ENCODE peak calls at places on chromosomes 12 and 14, in four cellular contexts. Z is right lobe of liver, V is ovary, W is gastrocnemius medialis. E is an unnamed sample. For H3K36me3, the result is how much of the 10 kb centered on the place peaks cover.

GRCh38 chr12:43288666-43289065 is 263.3 kb downstream of the ADAMTS20 start:
- DNase-seq in W (no peak), Z (no peak), V (no peak), E (no peak)

GRCh38 chr12:33825442-33825841 is 196.9 kb upstream of the ALG10 start:
- DNase-seq in V (no peak), Z (no peak), W (no peak), E (no peak)

GRCh38 chr12:118103231-118103600 is 595 bp downstream of the VSIG10 start:
- DNase-seq in W (no peak), V (peak), Z (peak), E (no peak)

GRCh38 chr14:56720703-56721426 is 89.4 kb downstream of the OTX2 start:
- DNase-seq in W (no peak), Z (no peak), V (no peak), E (no peak)

GRCh38 chr12:52585001-52585400 is 11.4 kb upstream of the KRT74 start:
- DNase-seq in W (no peak), V (no peak), Z (no peak), E (no peak)

GRCh38 chr12:64222011-64222765 is at the start of gene KICS2:
- DNase-seq in V (peak), Z (peak), W (peak), E (peak)

GRCh38 chr14:94161979-94162378 is 12.1 kb upstream of the PPP4R4 start:
- DNase-seq in V (no peak), Z (no peak), W (no peak), E (no peak)

GRCh38 chr14:71648725-71649124 is 283.5 kb upstream of the RGS6 start:
- DNase-seq in V (no peak), W (no peak), Z (no peak), E (no peak)

GRCh38 chr14:104749958-104750529 is 2.9 kb upstream of the SIVA1 start:
- DNase-seq in Z (no peak), W (no peak), V (no peak), E (no peak)

GRCh38 chr12:86663691-86664090 is 407.5 kb upstream of the MGAT4C start:
- DNase-seq in V (no peak), W (no peak), Z (no peak), E (no peak)

GRCh38 chr14:54109521-54110120 is 153.0 kb upstream of the BMP4 start:
- DNase-seq in Z (no peak), W (no peak), V (no peak), E (no peak)

GRCh38 chr12:16347391-16348298 is at the start of gene MGST1:
- DNase-seq in Z (peak), W (peak), V (no peak), E (peak)

GRCh38 chr14:81296263-81296923 is 75.6 kb upstream of the GTF2A1 start:
- DNase-seq in W (no peak), V (no peak), Z (no peak), E (no peak)

GRCh38 chr12:8081921-8082577 is at the start of gene NECAP1:
- DNase-seq in Z (peak), V (peak), W (peak), E (peak)

GRCh38 chr14:57150449-57150848 is 118.3 kb downstream of the EXOC5 start:
- DNase-seq in W (no peak), Z (no peak), V (no peak), E (no peak)

GRCh38 chr14:81453166-81453766 is 53.1 kb upstream of the STON2 start:
- DNase-seq in Z (peak), W (peak), V (peak), E (no peak)

GRCh38 chr14:49052516-49052915 is 533.7 kb downstream of the RPS29 start:
- DNase-seq in V (no peak), Z (no peak), W (no peak), E (no peak)

GRCh38 chr14:32675433-32675832 is 263.2 kb upstream of the NPAS3 start:
- DNase-seq in Z (no peak), V (no peak), W (no peak), E (no peak)

GRCh38 chr14:65290830-65291229 is 121.7 kb upstream of the FUT8 start:
- DNase-seq in V (no peak), W (no peak), Z (no peak), E (no peak)

GRCh38 chr12:98418357-98419075 is 96.9 kb upstream of the TMPO start:
- DNase-seq in W (peak), Z (peak), V (peak), E (peak)

GRCh38 chr14:61495809-61496208 is 174.4 kb downstream of the PRKCH start:
- DNase-seq in W (no peak), V (no peak), Z (no peak), E (no peak)

GRCh38 chr12:52949413-52950331 is 754 bp downstream of the KRT18 start:
- DNase-seq in V (no peak), W (no peak), Z (peak), E (peak)

GRCh38 chr12:78698747-78699146 is 165.8 kb upstream of the SYT1 start:
- DNase-seq in W (no peak), V (no peak), Z (no peak), E (no peak)

GRCh38 chr12:8553088-8553627 is 12.5 kb upstream of the CLEC4E start:
- DNase-seq in W (no peak), Z (no peak), V (no peak), E (no peak)

GRCh38 chr12:93804392-93805179 is 127.4 kb downstream of the CRADD start:
- DNase-seq in W (no peak), V (no peak), Z (no peak), E (no peak)

GRCh38 chr12:59040043-59040442 is 119.7 kb upstream of the LRIG3 start:
- DNase-seq in Z (no peak), V (no peak), W (no peak), E (no peak)

GRCh38 chr12:10341892-10342509 is 34.3 kb downstream of the KLRD1 start:
- DNase-seq in W (no peak), Z (no peak), V (no peak), E (no peak)

GRCh38 chr14:33408291-33408690 is 469.6 kb downstream of the NPAS3 start:
- DNase-seq in Z (no peak), V (no peak), W (no peak), E (no peak)

GRCh38 chr12:91577586-91578539 is 395.2 kb upstream of the DCN start:
- DNase-seq in Z (no peak), V (no peak), W (no peak), E (no peak)

GRCh38 chr14:55129086-55129427 is at the start of gene LGALS3:
- DNase-seq in Z (peak), V (peak), W (peak), E (peak)

GRCh38 chr12:12376636-12377448 is 20.0 kb downstream of the BORCS5 start:
- DNase-seq in Z (no peak), V (no peak), W (no peak), E (no peak)

GRCh38 chr12:10365716-10366433 is 24.0 kb downstream of the KLRK1 start:
- DNase-seq in Z (no peak), V (no peak), W (no peak), E (no peak)

GRCh38 chr12:124096869-124097434 is 123.9 kb downstream of the ZNF664 start:
- DNase-seq in V (no peak), Z (no peak), W (no peak), E (no peak)
- H3K27ac ChIP-seq in V (no peak), Z (no peak), W (no peak), E (no peak)

GRCh38 chr12:50533971-50534370 is 29.2 kb downstream of the DIP2B start:
- DNase-seq in V (no peak), Z (no peak), W (no peak), E (no peak)

GRCh38 chr12:50536831-50537537 is 32.2 kb downstream of the DIP2B start:
- DNase-seq in Z (no peak), V (no peak), W (no peak), E (no peak)

GRCh38 chr12:50530532-50530931 is 25.7 kb downstream of the DIP2B start:
- DNase-seq in W (no peak), V (no peak), Z (no peak), E (no peak)

GRCh38 chr12:50529345-50529744 is 24.6 kb downstream of the DIP2B start:
- DNase-seq in W (no peak), Z (no peak), V (no peak), E (no peak)

GRCh38 chr12:50533203-50533584 is 28.4 kb downstream of the DIP2B start:
- DNase-seq in W (no peak), V (no peak), Z (no peak), E (no peak)
- H3K4me3 ChIP-seq in W (no peak), V (no peak), Z (no peak), E (no peak)

DNA sequence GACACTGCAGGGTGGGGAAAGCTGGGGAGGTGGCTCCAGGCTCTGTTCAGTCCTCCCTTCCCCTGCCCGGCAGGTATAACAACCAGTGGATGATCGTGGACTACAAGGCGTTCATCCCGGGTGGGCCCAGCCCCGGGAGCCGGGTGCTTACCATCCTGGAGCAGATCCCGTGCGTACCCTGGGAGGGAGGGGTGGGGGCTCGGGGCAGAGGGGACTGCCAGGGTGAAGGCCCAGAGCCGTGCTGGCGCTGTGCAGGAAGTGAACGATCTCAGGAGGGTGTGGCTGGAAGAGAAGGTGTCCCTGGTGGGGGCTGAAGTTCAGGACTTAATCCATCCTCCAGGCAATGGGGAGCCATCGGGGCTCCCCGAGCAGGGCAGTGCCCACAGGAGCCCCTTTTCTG is 18.9 kb downstream of the SDS start:
- DNase-seq in Z (no peak), V (no peak), W (no peak), E (no peak)
- H3K36me3 ChIP-seq in Z (under half), V (under half), W (under half), E (under half)

DNA sequence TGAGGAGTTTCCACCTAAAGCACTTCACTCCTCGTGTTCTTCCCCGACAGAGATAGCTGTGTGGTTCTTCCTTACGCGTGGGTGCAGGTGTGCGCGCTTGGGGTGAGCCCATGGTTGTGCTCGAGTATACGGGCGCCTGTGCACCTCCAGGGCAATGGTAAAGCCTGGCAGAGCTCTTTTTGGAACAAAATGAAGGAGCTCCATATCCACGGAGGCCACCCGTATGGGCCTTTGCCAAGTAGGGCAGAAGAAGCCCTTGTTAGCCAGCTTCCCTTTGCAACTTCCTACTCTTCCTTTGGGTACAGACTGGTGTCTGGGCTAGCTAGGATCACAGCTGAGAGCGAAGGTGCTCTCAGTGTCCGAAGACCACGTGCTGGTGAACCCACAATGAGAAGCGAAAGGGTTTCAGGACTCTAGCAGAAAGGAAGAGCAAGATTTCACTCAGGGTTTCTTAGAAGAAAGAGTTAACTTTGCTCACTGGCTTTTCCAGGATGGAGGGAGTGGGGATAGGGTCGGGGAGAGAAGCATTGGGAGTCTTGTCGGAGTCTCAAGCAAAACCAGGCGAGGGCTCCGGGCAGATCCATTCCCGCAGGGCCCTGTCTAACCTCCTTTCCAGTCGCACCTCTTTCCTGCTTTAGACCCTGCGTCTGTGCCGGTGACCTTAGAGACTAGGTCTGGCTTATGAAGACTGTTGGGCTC is 977 bp upstream of the LRFN5 start:
- DNase-seq in W (no peak), Z (no peak), V (no peak), E (no peak)
- H3K27ac ChIP-seq in W (peak), Z (no peak), V (peak), E (peak)

GRCh38 chr14:28502517-28502916 is 264.1 kb upstream of the FOXG1 start:
- DNase-seq in V (no peak), W (no peak), Z (no peak), E (no peak)
- H3K4me3 ChIP-seq in V (no peak), W (no peak), Z (no peak), E (no peak)

GRCh38 chr12:105157598-105157997 is 50.1 kb downstream of the WASHC4 start:
- DNase-seq in W (no peak), Z (no peak), V (no peak), E (no peak)
- H3K36me3 ChIP-seq in W (under half), Z (under half), V (under half), E (half or more)

GRCh38 chr12:108116254-108116653 is 12.8 kb upstream of the WSCD2 start:
- DNase-seq in V (no peak), W (no peak), Z (no peak), E (no peak)
- H3K27ac ChIP-seq in V (no peak), W (no peak), Z (no peak), E (no peak)

DNA sequence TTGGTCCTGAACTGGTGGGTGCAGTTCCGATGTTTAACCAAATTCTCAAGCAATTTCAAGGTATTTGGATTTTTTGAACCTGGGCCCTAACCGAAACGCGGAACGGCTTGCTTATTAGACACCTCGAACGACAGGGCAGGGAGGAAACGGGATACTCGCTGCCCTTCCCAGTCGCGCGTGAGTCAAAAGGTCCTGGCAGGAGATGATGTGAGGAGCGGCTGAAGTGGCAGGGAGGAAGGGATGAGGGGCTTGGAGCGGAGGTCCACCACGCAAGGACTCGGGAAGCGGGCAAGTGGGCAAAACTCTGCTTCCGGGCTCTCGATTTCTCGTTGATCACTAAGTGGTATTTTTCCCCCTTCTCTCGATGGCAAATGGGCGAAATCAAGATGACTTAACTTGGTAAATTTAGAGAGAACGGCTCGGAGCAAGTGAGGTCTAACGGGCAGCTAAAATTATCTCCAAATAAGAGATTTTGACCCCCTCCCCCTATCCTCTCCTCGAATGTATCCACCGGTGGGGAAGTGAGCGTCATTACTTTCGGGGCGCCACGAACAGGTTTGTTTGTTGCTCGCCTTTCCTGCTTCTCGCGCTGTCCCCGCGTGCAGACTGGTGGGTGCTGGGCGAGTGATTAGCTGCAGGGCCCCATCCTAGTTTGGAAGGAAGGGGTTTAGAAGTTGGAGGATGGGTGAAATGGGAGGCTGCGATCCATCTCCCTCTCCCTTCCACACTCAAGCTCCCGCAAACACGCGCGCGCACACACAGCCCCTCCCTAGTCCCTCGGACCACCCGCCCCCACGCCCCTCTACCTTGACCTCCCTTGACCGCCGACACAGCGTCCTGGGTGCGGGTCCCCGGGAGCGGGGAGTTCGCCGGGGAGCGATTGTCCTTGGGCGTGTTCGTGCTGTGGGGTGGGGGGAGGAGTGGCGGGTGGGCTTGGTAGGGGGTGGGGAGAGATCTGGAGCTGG is 987 bp upstream of the NTF3 start:
- DNase-seq in V (peak), Z (no peak), W (peak), E (no peak)
- H3K4me3 ChIP-seq in V (peak), Z (peak), W (peak), E (peak)

DNA sequence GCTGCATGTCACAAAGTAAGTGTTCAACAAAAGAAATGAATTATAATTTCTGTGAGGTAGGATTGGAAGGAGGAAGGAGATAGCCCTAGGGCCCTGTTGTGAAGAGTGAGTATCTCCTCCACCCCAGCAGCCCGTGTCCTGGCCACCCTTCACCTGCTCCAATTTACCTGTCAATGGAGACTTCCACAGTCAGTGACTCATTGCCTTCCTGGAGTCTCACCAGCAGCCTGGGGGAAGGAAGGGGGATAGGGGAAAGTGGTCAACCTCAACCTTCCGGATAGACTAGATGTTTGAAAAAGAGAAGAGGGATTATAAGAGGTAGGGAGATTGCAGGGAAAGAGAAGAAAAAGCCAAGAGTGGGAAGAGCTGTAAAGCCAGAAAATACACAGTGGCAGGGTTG is 9.2 kb downstream of the STAT2 start:
- DNase-seq in Z (no peak), W (no peak), V (no peak), E (no peak)
- H3K36me3 ChIP-seq in Z (under half), W (under half), V (under half), E (half or more)